ENCODE peak calls at places on chromosomes 12 and 14, in ten cellular contexts. P is cardiac fibroblast, D is suprapubic skin, S is PC-3, I is A549, A is astrocyte of the cerebellum, K is lung, B is fibroblast of lung, Z is cardiac muscle cell, G is IMR-90. W is an unnamed sample.

GRCh38 chr12:74538491-74539258 is 1.0 kb downstream of the ATXN7L3B start:
- DNase-seq in P (peak; percentile 22), D (no peak), S (peak; percentile 26), I (no peak), A (no peak), K (no peak), B (peak; percentile 14), Z (peak; percentile 8), G (no peak), W (no peak)

GRCh38 chr12:94563261-94563660 is 87.1 kb downstream of the TMCC3 start:
- DNase-seq in P (no peak), D (no peak), S (no peak), I (no peak), A (no peak), K (no peak), B (peak; percentile 25), Z (no peak), G (no peak), W (no peak)

GRCh38 chr12:48040294-48040820 is 36.1 kb upstream of the COL2A1 start:
- DNase-seq in P (no peak), D (no peak), S (no peak), I (no peak), A (no peak), K (no peak), B (no peak), Z (no peak), G (no peak), W (no peak)

GRCh38 chr12:24307716-24308335 is 358.4 kb upstream of the SOX5 start:
- DNase-seq in P (no peak), D (no peak), S (no peak), I (no peak), A (no peak), K (peak; percentile 30), B (no peak), Z (no peak), G (no peak), W (no peak)

GRCh38 chr14:93207468-93208308 is 632 bp downstream of the UBR7 start:
- DNase-seq in P (peak; percentile 61), D (no peak), S (peak; percentile 51), I (peak; percentile 81), A (no peak), K (peak; percentile 59), B (peak; percentile 55), Z (peak; percentile 64), G (peak; percentile 64), W (no peak)

GRCh38 chr14:101620821-101621785 is 59.8 kb downstream of the DIO3 start:
- DNase-seq in P (no peak), D (no peak), S (no peak), I (no peak), A (no peak), K (no peak), B (no peak), Z (no peak), G (no peak), W (no peak)

GRCh38 chr12:112964915-112965314 is 13.4 kb upstream of the OAS2 start:
- DNase-seq in P (no peak), D (no peak), S (no peak), I (no peak), A (no peak), K (no peak), B (no peak), Z (no peak), G (no peak), W (no peak)

GRCh38 chr12:46983959-46984833 is 95.2 kb upstream of the PCED1B start:
- DNase-seq in P (peak; percentile 77), D (no peak), S (peak; percentile 86), I (peak; percentile 34), A (peak; percentile 31), K (no peak), B (peak; percentile 75), Z (peak; percentile 76), G (peak; percentile 75), W (no peak)

GRCh38 chr12:21941522-21942376 is 523 bp upstream of the ABCC9 start:
- DNase-seq in P (peak; percentile 72), D (peak; percentile 72), S (no peak), I (no peak), A (no peak), K (peak; percentile 51), B (peak; percentile 35), Z (peak; percentile 58), G (peak; percentile 26), W (no peak)

GRCh38 chr14:73771848-73772705 is 57.9 kb upstream of the PNMA1 start:
- DNase-seq in P (peak; percentile 45), D (no peak), S (peak; percentile 2), I (no peak), A (no peak), K (no peak), B (peak; percentile 59), Z (peak; percentile 82), G (peak; percentile 86), W (no peak)

GRCh38 chr12:98646165-98646764 is 1.2 kb downstream of the APAF1 start:
- DNase-seq in P (peak; percentile 63), D (no peak), S (peak; percentile 40), I (no peak), A (no peak), K (no peak), B (peak; percentile 34), Z (peak; percentile 30), G (peak; percentile 32), W (no peak)

GRCh38 chr12:15690320-15690719 is 98.9 kb downstream of the EPS8 start:
- DNase-seq in P (no peak), D (no peak), S (no peak), I (no peak), A (no peak), K (no peak), B (no peak), Z (no peak), G (no peak), W (no peak)

GRCh38 chr12:15688202-15688736 is 100.9 kb downstream of the EPS8 start:
- DNase-seq in P (peak; percentile 76), D (peak; percentile 74), S (no peak), I (no peak), A (no peak), K (peak; percentile 36), B (no peak), Z (peak; percentile 47), G (no peak), W (no peak)

GRCh38 chr12:15687583-15687982 is 101.6 kb downstream of the EPS8 start:
- DNase-seq in P (peak; percentile 34), D (no peak), S (no peak), I (no peak), A (no peak), K (no peak), B (no peak), Z (no peak), G (no peak), W (no peak)

GRCh38 chr12:15689751-15690191 is 99.4 kb downstream of the EPS8 start:
- DNase-seq in P (peak; percentile 38), D (no peak), S (peak; percentile 59), I (no peak), A (no peak), K (no peak), B (no peak), Z (no peak), G (no peak), W (no peak)

DNA sequence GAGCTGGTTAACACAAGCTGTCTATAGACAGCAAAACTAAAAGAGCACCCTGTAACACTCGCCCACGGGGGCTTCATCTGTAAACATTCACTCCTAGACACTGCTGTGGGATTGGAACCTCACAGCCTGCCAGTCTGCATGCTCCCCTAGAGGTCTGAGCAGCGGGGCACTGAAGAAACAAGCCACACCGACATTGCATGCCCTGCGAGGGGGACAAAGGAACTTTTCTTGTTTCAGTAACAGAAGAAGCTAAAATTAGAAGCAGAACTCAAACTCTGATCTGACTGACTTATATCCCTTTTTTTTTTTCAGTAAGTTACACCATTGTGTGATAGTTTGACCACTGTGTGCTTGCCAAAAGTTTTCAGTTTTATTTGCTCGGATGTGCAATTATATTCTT is 100.3 kb downstream of the EPS8 start:
- DNase-seq in P (peak; percentile 49), D (no peak), S (no peak), I (no peak), A (no peak), K (no peak), B (peak; percentile 45), Z (peak; percentile 39), G (no peak), W (no peak)
- H3K4me3 ChIP-seq in P (no peak overlapping the region), D (peak overlapping the region; percentile 21), S (no peak overlapping the region), I (no peak overlapping the region), A (no peak overlapping the region), K (no peak overlapping the region), B (no peak overlapping the region), Z (no peak overlapping the region), G (no peak overlapping the region), W (no peak overlapping the region)

DNA sequence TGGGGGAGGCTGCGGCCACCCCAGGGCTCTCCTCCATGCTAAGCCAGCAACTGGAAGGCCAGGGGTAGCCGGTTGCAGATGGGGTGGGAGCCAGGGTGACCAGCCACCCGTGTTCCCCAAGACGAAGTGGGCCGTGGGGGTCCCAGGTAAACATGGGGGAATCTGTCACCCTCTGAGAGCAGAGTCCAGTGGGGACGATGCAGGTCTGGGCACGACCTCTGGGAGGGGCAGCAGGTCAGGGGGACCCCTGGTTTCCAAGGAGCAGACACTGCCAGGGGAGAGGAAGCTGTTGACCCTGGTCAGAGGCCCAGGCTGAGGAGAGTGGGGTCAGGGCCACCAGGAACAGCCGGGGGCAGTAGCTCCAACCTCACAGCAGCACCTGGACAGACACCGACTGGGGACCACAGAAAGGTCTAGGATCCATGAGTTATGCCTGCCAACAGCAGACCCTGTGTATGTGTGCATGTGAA is 35.0 kb upstream of the FBRSL1 start:
- DNase-seq in P (no peak), D (no peak), S (no peak), I (no peak), A (no peak), K (no peak), B (no peak), Z (no peak), G (no peak), W (no peak)
- TF ChIP-seq CTCF in P (no peak), D (no peak), S (no peak), I (no peak), A (no peak), K (no peak), B (no peak), Z (no peak), G (no peak), W (no peak)

DNA sequence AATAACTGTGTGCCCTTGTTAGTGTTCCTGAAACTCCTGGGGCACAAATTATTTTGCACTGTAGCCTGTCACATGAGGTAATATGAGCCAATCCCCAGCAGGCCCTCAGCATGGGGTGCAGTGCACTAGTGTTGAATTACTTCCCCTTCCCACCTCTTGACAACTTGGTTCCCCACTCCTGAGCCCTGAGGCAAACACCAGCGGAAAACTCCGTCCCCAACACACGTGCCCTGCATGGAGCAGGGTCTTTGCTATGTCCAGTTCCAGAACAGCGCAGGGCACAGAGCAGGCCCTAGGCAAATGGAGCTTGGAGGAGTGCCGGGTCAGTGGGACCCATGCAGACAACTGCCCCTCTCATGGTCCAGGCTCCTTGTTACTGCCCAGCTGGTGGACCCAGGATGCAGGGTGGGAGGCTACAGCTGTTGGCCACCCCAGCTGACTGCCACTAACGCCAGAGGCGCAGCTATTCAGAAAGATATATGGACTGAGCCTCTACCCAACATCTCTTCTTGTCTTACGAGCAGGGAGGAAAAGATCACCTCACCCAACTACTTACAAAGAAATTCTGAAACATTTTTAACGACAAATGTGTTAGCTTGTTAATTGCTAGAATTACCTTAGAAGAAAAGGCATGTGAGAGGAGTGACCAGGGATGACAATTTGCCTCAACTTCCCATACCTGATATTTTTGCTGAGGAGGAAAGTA is 71.6 kb downstream of the NT5DC3 start:
- DNase-seq in P (no peak), D (no peak), S (no peak), I (no peak), A (no peak), K (no peak), B (no peak), Z (no peak), G (no peak), W (no peak)
- H3K4me3 ChIP-seq in P (no peak overlapping the region), D (no peak overlapping the region), S (no peak overlapping the region), I (no peak overlapping the region), A (no peak overlapping the region), K (no peak overlapping the region), B (no peak overlapping the region), Z (no peak overlapping the region), G (no peak overlapping the region), W (no peak overlapping the region)

GRCh38 chr14:74871819-74872218 is 4.1 kb downstream of the PROX2 start:
- DNase-seq in P (no peak), D (no peak), S (no peak), I (no peak), A (no peak), K (no peak), B (no peak), Z (no peak), G (no peak), W (no peak)
- TF ChIP-seq CTCF in P (no peak), D (no peak), S (no peak), I (no peak), A (no peak), K (no peak), B (no peak), Z (no peak), G (no peak), W (no peak)

W was measured in epithelial cell of proximal tubule.